ENCODE peak calls at places on chromosomes 16 and 17, in five cellular contexts. P is activated CD8-positive, alpha-beta T cell treated with anti-CD3 and anti-CD28 coated beads for 36 hours; E is GM06990; M is brain microvascular endothelial cell; Y is AG04450. O is an unnamed sample.

GRCh38 chr17:78820122-78820792 is 20.4 kb downstream of the USP36 start:
- DNase-seq in P (no peak), E (no peak), M (no peak), Y (no peak), O (no peak)

GRCh38 chr17:32933881-32934280 is 5.9 kb downstream of the TMEM98 start:
- DNase-seq in P (no peak), E (no peak), M (no peak), Y (no peak), O (no peak)

GRCh38 chr17:51128089-51128488 is 7.4 kb upstream of the SPAG9 start:
- DNase-seq in P (peak), E (no peak), M (no peak), Y (no peak), O (no peak)

GRCh38 chr16:68646948-68647659 is 2.0 kb downstream of the CDH3 start:
- DNase-seq in P (peak), E (no peak), M (no peak), Y (no peak), O (no peak)

GRCh38 chr16:70364399-70364798 is 17.7 kb downstream of the DDX19A start:
- DNase-seq in P (no peak), E (no peak), M (no peak), Y (no peak), O (no peak)

GRCh38 chr17:67157732-67158639 is 87.0 kb downstream of the HELZ start:
- DNase-seq in P (no peak), E (no peak), M (peak), Y (no peak), O (peak)

GRCh38 chr17:50027639-50028206 is 28.2 kb upstream of the ITGA3 start:
- DNase-seq in P (peak), E (no peak), M (peak), Y (peak), O (no peak)

GRCh38 chr17:77143306-77143705 is 2.5 kb downstream of the SEC14L1 start:
- DNase-seq in P (no peak), E (no peak), M (no peak), Y (no peak), O (no peak)

GRCh38 chr17:44636562-44636961 is 19.7 kb upstream of the MEIOC start:
- DNase-seq in P (no peak), E (no peak), M (peak), Y (peak), O (no peak)

GRCh38 chr16:1432388-1433262 is 1.7 kb downstream of the PERCC1 start:
- DNase-seq in P (peak), E (no peak), M (no peak), Y (no peak), O (no peak)

GRCh38 chr16:82763371-82763770 is 136.6 kb downstream of the CDH13 start:
- DNase-seq in P (no peak), E (no peak), M (no peak), Y (no peak), O (no peak)

GRCh38 chr17:6304894-6305612 is 129.9 kb downstream of the AIPL1 start:
- DNase-seq in P (no peak), E (no peak), M (no peak), Y (no peak), O (no peak)

GRCh38 chr17:43880420-43880991 is 26.8 kb downstream of the MPP2 start:
- DNase-seq in P (peak), E (no peak), M (no peak), Y (no peak), O (peak)

GRCh38 chr17:30905742-30906100 is 317 bp downstream of the TEFM start:
- DNase-seq in P (peak), E (peak), M (peak), Y (no peak), O (peak)

GRCh38 chr17:34797724-34798123 is 163.5 kb downstream of the CCT6B start:
- DNase-seq in P (peak), E (no peak), M (peak), Y (no peak), O (peak)

DNA sequence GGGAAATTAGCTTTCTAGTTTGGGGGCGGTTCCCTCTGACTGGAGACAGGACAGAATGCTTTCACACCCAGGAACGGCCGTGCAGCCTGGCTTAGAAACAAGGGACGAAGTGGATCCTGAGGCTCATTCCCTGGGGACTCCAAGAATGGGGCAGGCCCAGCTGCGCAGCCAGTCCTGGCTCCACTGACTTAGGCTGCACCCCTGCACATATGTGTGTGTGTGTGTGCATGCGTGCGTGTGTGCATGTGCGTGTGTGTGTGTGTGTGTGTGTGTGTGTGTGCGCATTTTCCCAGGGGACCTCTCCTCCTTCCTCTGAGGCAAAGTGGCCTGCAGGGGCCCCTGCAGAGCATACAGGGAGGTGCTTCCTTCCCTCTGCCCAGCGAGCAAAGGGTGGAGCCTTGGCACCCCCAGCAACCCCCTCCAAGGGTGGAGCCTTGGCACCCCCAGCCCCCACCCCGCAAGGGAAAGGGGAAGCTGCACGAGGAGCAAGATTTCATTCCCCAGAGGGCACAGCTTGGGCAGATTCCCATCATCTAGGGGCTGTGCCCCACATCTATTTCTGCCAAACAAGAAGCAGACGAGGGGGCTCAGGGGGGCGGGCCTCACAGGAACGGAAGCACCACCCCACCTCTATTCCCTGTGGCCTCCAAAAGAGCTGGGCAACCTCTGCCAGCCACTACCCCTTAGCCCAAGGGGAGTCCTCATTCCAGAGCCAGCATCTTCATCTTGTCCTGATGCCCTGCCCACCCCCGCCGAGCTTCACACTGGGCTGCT is 97.6 kb upstream of the CBX4 start:
- DNase-seq in P (peak), E (no peak), M (no peak), Y (no peak), O (no peak)
- TF ChIP-seq CTCF in P (no peak), E (no peak), M (peak), Y (no peak), O (no peak)

GRCh38 chr17:8120520-8121443 is 2.5 kb upstream of the ALOXE3 start:
- DNase-seq in P (peak), E (peak), M (peak), Y (no peak), O (peak)

GRCh38 chr17:8117367-8117979 is 841 bp downstream of the ALOXE3 start:
- DNase-seq in P (no peak), E (no peak), M (no peak), Y (no peak), O (no peak)

GRCh38 chr17:8119575-8120519 is 1.5 kb upstream of the ALOXE3 start:
- DNase-seq in P (peak), E (peak), M (peak), Y (peak), O (peak)

GRCh38 chr17:8117980-8118768 is at the start of gene ALOXE3:
- DNase-seq in P (peak), E (no peak), M (peak), Y (no peak), O (no peak)

DNA sequence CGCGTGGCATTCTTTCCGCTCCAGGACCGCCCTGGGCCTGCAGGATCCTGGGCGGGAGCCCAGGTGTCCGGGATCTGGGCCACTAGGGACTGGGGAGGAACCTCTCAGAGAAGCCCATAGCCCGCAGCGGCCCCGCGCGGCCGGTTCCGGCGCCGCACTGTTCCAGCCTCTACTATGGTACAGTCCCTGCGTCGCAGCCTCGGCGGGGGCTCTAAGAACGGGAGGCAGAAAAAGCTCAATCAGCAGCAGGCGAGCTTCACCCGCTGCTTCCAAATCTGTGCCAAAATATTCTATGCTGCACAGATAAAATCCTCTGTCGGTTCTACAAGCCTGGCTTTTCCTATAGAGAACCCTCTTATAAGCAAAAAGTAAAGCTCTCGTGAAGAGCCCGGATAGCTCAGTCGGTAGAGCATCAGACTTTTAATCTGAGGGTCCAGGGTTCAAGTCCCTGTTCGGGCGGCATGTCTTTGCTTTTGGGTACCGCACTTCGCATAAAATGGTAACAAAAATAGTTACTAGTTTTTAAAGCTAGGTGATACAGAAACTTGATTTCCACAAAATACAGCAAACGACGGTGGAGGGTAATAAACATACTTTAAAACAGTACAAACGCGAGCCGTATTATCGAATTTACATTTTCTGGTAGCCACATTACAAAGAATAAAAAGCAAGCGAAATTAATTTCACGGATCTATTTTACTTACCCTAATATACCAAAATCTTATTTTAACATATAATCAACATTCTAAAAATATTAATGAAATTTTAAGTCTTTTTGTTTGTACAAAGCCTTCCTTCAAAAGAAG is 658 bp upstream of the ALOXE3 start:
- DNase-seq in P (peak), E (peak), M (peak), Y (peak), O (peak)
- TF ChIP-seq CTCF in P (peak), E (peak), M (peak), Y (peak), O (peak)

GRCh38 chr16:87733190-87733589 is 32.6 kb downstream of the KLHDC4 start:
- DNase-seq in P (no peak), E (no peak), M (no peak), Y (no peak), O (no peak)

GRCh38 chr16:87736003-87736382 is 29.8 kb downstream of the KLHDC4 start:
- DNase-seq in P (no peak), E (no peak), M (no peak), Y (no peak), O (no peak)

GRCh38 chr16:87731607-87732006 is 34.2 kb downstream of the KLHDC4 start:
- DNase-seq in P (no peak), E (no peak), M (no peak), Y (no peak), O (no peak)

GRCh38 chr16:87734644-87735043 is 31.1 kb downstream of the KLHDC4 start:
- DNase-seq in P (no peak), E (no peak), M (no peak), Y (no peak), O (no peak)

GRCh38 chr16:87735270-87736002 is 30.4 kb downstream of the KLHDC4 start:
- DNase-seq in P (no peak), E (no peak), M (no peak), Y (no peak), O (no peak)
- TF ChIP-seq CTCF in P (no peak), E (no peak), M (no peak), Y (no peak), O (no peak)

GRCh38 chr17:1997587-1998425 is 27.3 kb downstream of the RTN4RL1 start:
- DNase-seq in P (no peak), E (no peak), M (no peak), Y (no peak), O (no peak)
- TF ChIP-seq CTCF in P (no peak), E (no peak), M (no peak), Y (no peak), O (no peak)

DNA sequence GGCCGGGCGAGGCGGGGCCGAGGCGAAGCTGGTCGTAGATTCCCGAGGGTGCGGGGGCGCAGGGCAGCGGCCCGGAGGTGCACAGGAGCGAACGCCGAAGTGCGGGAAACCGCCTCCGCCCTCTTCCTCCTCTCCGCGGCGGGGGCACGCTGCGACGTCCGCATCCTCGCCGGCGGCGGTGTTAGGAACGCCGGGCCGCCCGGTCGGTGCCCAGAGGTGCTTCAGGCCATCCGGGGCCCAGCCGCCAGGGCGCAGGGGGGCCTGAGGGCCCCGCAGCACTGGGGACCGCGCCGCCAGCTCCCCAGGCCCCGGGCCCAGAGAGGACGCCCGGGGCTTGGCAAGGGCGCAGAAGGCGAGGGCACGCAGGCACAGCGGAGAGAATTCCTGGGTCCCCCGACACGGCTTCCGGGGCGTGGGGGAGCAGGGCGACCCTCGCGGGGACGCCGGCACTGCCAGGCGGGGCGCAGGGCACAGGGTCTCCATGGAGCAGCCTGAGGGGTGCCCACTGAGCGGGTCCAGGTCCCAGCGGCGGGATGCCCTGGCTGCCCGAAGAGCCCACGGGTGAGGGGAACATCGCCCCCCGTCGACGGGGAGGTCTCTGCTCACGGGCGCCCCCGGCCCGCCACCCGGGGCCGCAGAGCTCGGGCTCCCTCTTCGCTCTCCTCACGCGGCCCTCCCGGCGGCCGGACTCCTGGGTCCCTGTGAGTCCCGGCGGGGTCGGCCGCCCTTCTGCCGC is 576 bp downstream of the EPOP start:
- DNase-seq in P (peak), E (peak), M (no peak), Y (no peak), O (no peak)
- TF ChIP-seq CTCF in P (no peak), E (peak), M (no peak), Y (no peak), O (peak)

DNA sequence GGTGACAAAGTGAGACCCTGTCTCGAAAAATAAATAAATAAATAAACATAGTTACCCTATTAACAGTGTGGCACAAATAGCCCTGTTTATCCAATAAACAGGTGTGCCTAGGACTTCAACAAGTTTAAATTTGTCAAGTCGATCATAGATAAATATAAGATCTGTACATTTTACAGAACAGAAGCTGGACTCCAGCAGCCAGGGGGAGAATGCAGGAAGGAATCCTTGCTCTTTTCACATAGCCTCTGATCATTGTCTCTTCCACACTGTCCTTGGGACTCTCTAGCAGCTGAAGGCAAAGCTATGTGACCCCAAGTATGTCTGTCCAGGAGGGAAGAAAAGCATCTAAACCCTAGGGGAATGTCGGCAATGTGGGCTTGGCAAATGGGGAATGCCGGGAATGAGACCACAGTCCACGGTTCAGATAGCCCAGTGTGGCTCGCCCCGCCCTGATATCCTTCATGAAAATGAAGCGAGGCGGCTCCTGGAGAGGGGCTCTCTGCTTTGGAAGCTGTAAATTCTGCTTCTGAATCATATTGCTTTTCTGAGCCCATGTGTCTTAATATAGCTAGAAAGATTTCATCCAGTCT is 24.8 kb upstream of the GRB2 start:
- DNase-seq in P (no peak), E (no peak), M (peak), Y (no peak), O (no peak)
- TF ChIP-seq CTCF in P (no peak), E (no peak), M (peak), Y (peak), O (no peak)

DNA sequence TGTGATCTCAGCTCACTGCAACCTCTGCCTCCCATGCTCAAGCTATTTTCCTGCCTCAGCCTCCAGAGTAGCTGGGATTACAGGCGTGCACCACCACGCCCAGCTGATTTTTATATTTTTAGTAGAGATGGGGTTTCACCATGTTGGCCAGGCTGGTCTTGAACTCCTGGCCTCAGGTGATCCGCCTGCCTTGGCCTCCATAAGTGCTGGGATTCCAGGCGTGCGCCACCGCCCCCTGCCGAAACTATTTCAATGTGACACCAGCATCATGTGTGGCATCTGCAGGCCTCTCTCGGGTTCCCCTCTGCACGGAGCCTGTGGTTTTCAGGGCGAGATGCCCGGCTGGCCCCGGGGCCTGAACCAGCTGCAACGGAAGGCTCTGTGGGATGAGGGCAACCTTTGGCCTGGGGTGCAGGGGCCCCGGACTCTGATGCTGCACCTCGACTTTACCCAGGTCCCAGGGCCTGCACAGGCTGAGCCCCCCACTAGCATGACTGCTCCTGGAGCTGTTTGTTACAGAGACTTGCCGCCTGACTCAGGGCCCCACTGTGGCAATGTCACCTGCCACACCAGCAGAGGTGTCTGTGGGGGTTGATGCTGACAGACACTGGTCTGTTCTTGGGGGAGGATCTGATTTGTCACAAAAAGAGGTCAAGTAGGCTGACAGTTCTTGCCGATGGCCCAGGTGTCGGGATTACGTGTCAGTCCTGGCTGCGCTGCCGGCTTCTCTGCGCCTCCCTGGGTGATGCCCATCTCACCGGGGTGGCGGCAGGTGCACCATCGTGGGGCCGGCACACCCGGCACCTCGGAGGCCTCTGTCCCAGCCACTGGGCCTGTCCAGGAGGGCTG is 8.6 kb upstream of the TEX19 start:
- DNase-seq in P (peak), E (peak), M (no peak), Y (no peak), O (peak)
- TF ChIP-seq CTCF in P (peak), E (peak), M (no peak), Y (no peak), O (peak)